ENCODE peak calls at places on chromosomes 13 and 19, in five cellular contexts. One of them, this sample, is unnamed.

GRCh38 chr19:51441410-51442390 is 16.6 kb downstream of the SIGLEC8 start:
- DNase-seq in activated CD8-positive, alpha-beta memory T cell treated with anti-CD3 and anti-CD28 coated beads, Interleukin-2, amount 50 U/mL, for 4 hours: peak
- DNase-seq in AG20443: no peak
- DNase-seq in AG04450: no peak
- DNase-seq in GM04504: no peak
- DNase-seq in this sample: no peak

GRCh38 chr19:12065100-12065538 is 588 bp downstream of the ZNF844 start:
- DNase-seq in activated CD8-positive, alpha-beta memory T cell treated with anti-CD3 and anti-CD28 coated beads, Interleukin-2, amount 50 U/mL, for 4 hours: no peak
- DNase-seq in AG20443: peak
- DNase-seq in AG04450: no peak
- DNase-seq in GM04504: no peak
- DNase-seq in this sample: peak

GRCh38 chr13:65768545-65768944 is 1461.6 kb downstream of the PCDH9 start:
- DNase-seq in activated CD8-positive, alpha-beta memory T cell treated with anti-CD3 and anti-CD28 coated beads, Interleukin-2, amount 50 U/mL, for 4 hours: no peak
- DNase-seq in AG20443: no peak
- DNase-seq in AG04450: no peak
- DNase-seq in GM04504: no peak
- DNase-seq in this sample: no peak

GRCh38 chr13:82176761-82177160 is 1705.5 kb downstream of the SLITRK1 start:
- DNase-seq in activated CD8-positive, alpha-beta memory T cell treated with anti-CD3 and anti-CD28 coated beads, Interleukin-2, amount 50 U/mL, for 4 hours: no peak
- DNase-seq in AG20443: no peak
- DNase-seq in AG04450: no peak
- DNase-seq in GM04504: no peak
- DNase-seq in this sample: no peak

GRCh38 chr13:49669735-49670309 is 21.5 kb downstream of the EBPL start:
- DNase-seq in activated CD8-positive, alpha-beta memory T cell treated with anti-CD3 and anti-CD28 coated beads, Interleukin-2, amount 50 U/mL, for 4 hours: no peak
- DNase-seq in AG20443: peak
- DNase-seq in AG04450: peak
- DNase-seq in GM04504: peak
- DNase-seq in this sample: peak

GRCh38 chr19:663682-664117 is 686 bp upstream of the RNF126 start:
- DNase-seq in activated CD8-positive, alpha-beta memory T cell treated with anti-CD3 and anti-CD28 coated beads, Interleukin-2, amount 50 U/mL, for 4 hours: no peak
- DNase-seq in AG20443: no peak
- DNase-seq in AG04450: no peak
- DNase-seq in GM04504: no peak
- DNase-seq in this sample: no peak

GRCh38 chr19:13873776-13874515 is 3.0 kb upstream of the NANOS3 start:
- DNase-seq in activated CD8-positive, alpha-beta memory T cell treated with anti-CD3 and anti-CD28 coated beads, Interleukin-2, amount 50 U/mL, for 4 hours: no peak
- DNase-seq in AG20443: no peak
- DNase-seq in AG04450: no peak
- DNase-seq in GM04504: no peak
- DNase-seq in this sample: no peak

GRCh38 chr13:97879646-97880297 is 73.7 kb upstream of the IPO5 start:
- DNase-seq in activated CD8-positive, alpha-beta memory T cell treated with anti-CD3 and anti-CD28 coated beads, Interleukin-2, amount 50 U/mL, for 4 hours: no peak
- DNase-seq in AG20443: peak
- DNase-seq in AG04450: peak
- DNase-seq in GM04504: peak
- DNase-seq in this sample: peak

GRCh38 chr19:36748431-36749275 is 24.0 kb downstream of the ZNF850 start:
- DNase-seq in activated CD8-positive, alpha-beta memory T cell treated with anti-CD3 and anti-CD28 coated beads, Interleukin-2, amount 50 U/mL, for 4 hours: no peak
- DNase-seq in AG20443: no peak
- DNase-seq in AG04450: no peak
- DNase-seq in GM04504: no peak
- DNase-seq in this sample: no peak

GRCh38 chr19:9797871-9798270 is 21.0 kb downstream of the FBXL12 start:
- DNase-seq in activated CD8-positive, alpha-beta memory T cell treated with anti-CD3 and anti-CD28 coated beads, Interleukin-2, amount 50 U/mL, for 4 hours: no peak
- DNase-seq in AG20443: no peak
- DNase-seq in AG04450: no peak
- DNase-seq in GM04504: no peak
- DNase-seq in this sample: no peak

This sample was measured in fibroblast of the conjunctiva.